ENCODE peak calls at places on chromosomes 2 and 18, in four cellular contexts. One of them, this sample, is unnamed.

GRCh38 chr2:68244456-68244855 is 7.9 kb downstream of the PPP3R1 start:
- DNase-seq in CD4-positive, alpha-beta T cell: no peak
- DNase-seq in HFFc6: no peak
- DNase-seq in prostate gland: no peak
- DNase-seq in this sample: no peak

GRCh38 chr18:43887491-43887890 is 610.2 kb upstream of the SYT4 start:
- DNase-seq in prostate gland: no peak
- DNase-seq in CD4-positive, alpha-beta T cell: no peak
- DNase-seq in HFFc6: no peak
- DNase-seq in this sample: no peak

GRCh38 chr2:2845796-2846315 is 514.8 kb upstream of the MYT1L start:
- DNase-seq in prostate gland: peak
- DNase-seq in HFFc6: no peak
- DNase-seq in CD4-positive, alpha-beta T cell: no peak
- DNase-seq in this sample: no peak

GRCh38 chr2:101710690-101711318 is 13.3 kb downstream of the MAP4K4 start:
- DNase-seq in HFFc6: peak
- DNase-seq in prostate gland: no peak
- DNase-seq in CD4-positive, alpha-beta T cell: no peak
- DNase-seq in this sample: no peak

GRCh38 chr2:63735931-63736820 is 105.5 kb upstream of the UGP2 start:
- DNase-seq in CD4-positive, alpha-beta T cell: no peak
- DNase-seq in prostate gland: no peak
- DNase-seq in HFFc6: peak
- DNase-seq in this sample: no peak

GRCh38 chr2:77268626-77269025 is 253.6 kb downstream of the LRRTM4 start:
- DNase-seq in prostate gland: no peak
- DNase-seq in HFFc6: no peak
- DNase-seq in CD4-positive, alpha-beta T cell: no peak
- DNase-seq in this sample: no peak

GRCh38 chr2:134900151-134900550 is 18.5 kb upstream of the CCNT2 start:
- DNase-seq in HFFc6: peak
- DNase-seq in CD4-positive, alpha-beta T cell: no peak
- DNase-seq in prostate gland: no peak
- DNase-seq in this sample: no peak

GRCh38 chr2:237291138-237291792 is 122.7 kb downstream of the COL6A3 start:
- DNase-seq in CD4-positive, alpha-beta T cell: no peak
- DNase-seq in HFFc6: peak
- DNase-seq in prostate gland: peak
- DNase-seq in this sample: peak

GRCh38 chr2:234026111-234026510 is 24.4 kb upstream of the SPP2 start:
- DNase-seq in HFFc6: no peak
- DNase-seq in CD4-positive, alpha-beta T cell: no peak
- DNase-seq in prostate gland: no peak
- DNase-seq in this sample: no peak

GRCh38 chr2:238255146-238255545 is 15.3 kb upstream of the HES6 start:
- DNase-seq in CD4-positive, alpha-beta T cell: no peak
- DNase-seq in prostate gland: no peak
- DNase-seq in HFFc6: no peak
- DNase-seq in this sample: no peak

GRCh38 chr2:8984855-8985254 is 18.6 kb downstream of the MBOAT2 start:
- DNase-seq in CD4-positive, alpha-beta T cell: no peak
- DNase-seq in prostate gland: no peak
- DNase-seq in HFFc6: no peak
- DNase-seq in this sample: no peak

GRCh38 chr18:74674487-74674886 is 76.8 kb downstream of the ZNF407 start:
- DNase-seq in CD4-positive, alpha-beta T cell: no peak
- DNase-seq in HFFc6: no peak
- DNase-seq in prostate gland: no peak
- DNase-seq in this sample: no peak

GRCh38 chr18:40937386-40937785 is 1017.6 kb upstream of the PIK3C3 start:
- DNase-seq in HFFc6: no peak
- DNase-seq in prostate gland: no peak
- DNase-seq in CD4-positive, alpha-beta T cell: no peak
- DNase-seq in this sample: no peak

GRCh38 chr18:63897072-63897471 is 9.6 kb downstream of the SERPINB2 start:
- DNase-seq in CD4-positive, alpha-beta T cell: no peak
- DNase-seq in prostate gland: no peak
- DNase-seq in HFFc6: no peak
- DNase-seq in this sample: no peak

GRCh38 chr2:128315829-128316776 is 2.6 kb downstream of the HS6ST1 start:
- DNase-seq in CD4-positive, alpha-beta T cell: no peak
- DNase-seq in prostate gland: peak
- DNase-seq in HFFc6: no peak
- DNase-seq in this sample: peak

GRCh38 chr18:58887613-58887963 is 22.9 kb downstream of the ZNF532 start:
- DNase-seq in HFFc6: no peak
- DNase-seq in CD4-positive, alpha-beta T cell: no peak
- DNase-seq in prostate gland: no peak
- DNase-seq in this sample: no peak

GRCh38 chr18:3593904-3594759 is 144.2 kb downstream of the TGIF1 start:
- DNase-seq in prostate gland: peak
- DNase-seq in HFFc6: peak
- DNase-seq in CD4-positive, alpha-beta T cell: peak
- DNase-seq in this sample: peak

GRCh38 chr18:44719519-44720060 is 38.9 kb downstream of the SETBP1 start:
- DNase-seq in prostate gland: no peak
- DNase-seq in CD4-positive, alpha-beta T cell: no peak
- DNase-seq in HFFc6: no peak
- DNase-seq in this sample: no peak

GRCh38 chr2:144510206-144510991 is 9.5 kb downstream of the ZEB2 start:
- DNase-seq in CD4-positive, alpha-beta T cell: no peak
- DNase-seq in prostate gland: no peak
- DNase-seq in HFFc6: peak
- DNase-seq in this sample: no peak

GRCh38 chr2:85251070-85251616 is 76.6 kb downstream of the TGOLN2 start:
- DNase-seq in HFFc6: no peak
- DNase-seq in prostate gland: no peak
- DNase-seq in CD4-positive, alpha-beta T cell: no peak
- DNase-seq in this sample: no peak

GRCh38 chr18:44309185-44309584 is 371.5 kb upstream of the SETBP1 start:
- DNase-seq in HFFc6: no peak
- DNase-seq in CD4-positive, alpha-beta T cell: no peak
- DNase-seq in prostate gland: no peak
- DNase-seq in this sample: no peak

GRCh38 chr2:138779451-138780440 is at the start of gene NXPH2:
- DNase-seq in prostate gland: no peak
- DNase-seq in CD4-positive, alpha-beta T cell: no peak
- DNase-seq in HFFc6: no peak
- DNase-seq in this sample: peak

GRCh38 chr2:21486445-21486844 is 362.7 kb downstream of the TDRD15 start:
- DNase-seq in CD4-positive, alpha-beta T cell: no peak
- DNase-seq in HFFc6: no peak
- DNase-seq in prostate gland: no peak
- DNase-seq in this sample: no peak

GRCh38 chr18:48932822-48933510 is 17.8 kb downstream of the SMAD7 start:
- DNase-seq in prostate gland: no peak
- DNase-seq in HFFc6: no peak
- DNase-seq in CD4-positive, alpha-beta T cell: no peak
- DNase-seq in this sample: no peak

DNA sequence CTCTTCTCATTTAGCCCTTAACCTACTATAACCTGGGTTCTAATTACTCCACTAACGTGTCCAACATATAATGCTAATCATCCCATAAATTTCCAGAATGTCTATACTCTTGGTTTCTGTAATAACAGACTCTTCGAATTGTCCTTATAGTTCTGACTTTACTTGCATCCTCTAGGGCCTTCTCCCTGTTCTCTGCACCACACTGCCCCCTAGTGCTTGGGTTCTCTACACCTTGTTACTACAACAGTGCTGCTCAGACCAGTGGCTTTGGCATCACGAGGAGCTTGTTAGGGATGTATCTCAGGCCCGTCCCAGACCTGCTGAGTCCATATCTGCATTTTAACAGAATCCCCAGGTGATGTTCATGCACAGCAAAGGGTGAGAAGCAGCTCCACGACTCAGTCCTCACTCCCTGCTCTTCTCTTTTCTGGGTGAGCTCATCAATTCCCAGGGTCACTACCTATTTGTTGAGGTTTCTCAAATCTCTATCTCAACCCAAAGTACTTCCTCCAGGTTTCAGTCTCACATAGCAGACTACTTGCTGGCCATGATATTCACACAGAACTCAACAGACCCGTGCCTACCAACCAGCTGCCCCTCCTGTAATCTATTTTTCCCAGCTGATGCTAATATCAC is 14.5 kb upstream of the DDX1 start:
- DNase-seq in prostate gland: peak
- DNase-seq in HFFc6: peak
- DNase-seq in CD4-positive, alpha-beta T cell: peak
- DNase-seq in this sample: peak
- TF ChIP-seq CTCF in prostate gland: peak
- TF ChIP-seq CTCF in HFFc6: peak
- TF ChIP-seq CTCF in CD4-positive, alpha-beta T cell: peak
- TF ChIP-seq CTCF in this sample: peak

GRCh38 chr2:52613064-52613463 is 1154.5 kb upstream of the CHAC2 start:
- DNase-seq in HFFc6: no peak
- DNase-seq in prostate gland: no peak
- DNase-seq in CD4-positive, alpha-beta T cell: no peak
- DNase-seq in this sample: no peak
- TF ChIP-seq CTCF in HFFc6: no peak
- TF ChIP-seq CTCF in prostate gland: no peak
- TF ChIP-seq CTCF in CD4-positive, alpha-beta T cell: no peak
- TF ChIP-seq CTCF in this sample: no peak

GRCh38 chr2:218406209-218406948 is 6.7 kb downstream of the CTDSP1 start:
- DNase-seq in CD4-positive, alpha-beta T cell: peak
- DNase-seq in HFFc6: peak
- DNase-seq in prostate gland: peak
- DNase-seq in this sample: peak
- TF ChIP-seq CTCF in CD4-positive, alpha-beta T cell: peak
- TF ChIP-seq CTCF in HFFc6: peak
- TF ChIP-seq CTCF in prostate gland: peak
- TF ChIP-seq CTCF in this sample: peak

DNA sequence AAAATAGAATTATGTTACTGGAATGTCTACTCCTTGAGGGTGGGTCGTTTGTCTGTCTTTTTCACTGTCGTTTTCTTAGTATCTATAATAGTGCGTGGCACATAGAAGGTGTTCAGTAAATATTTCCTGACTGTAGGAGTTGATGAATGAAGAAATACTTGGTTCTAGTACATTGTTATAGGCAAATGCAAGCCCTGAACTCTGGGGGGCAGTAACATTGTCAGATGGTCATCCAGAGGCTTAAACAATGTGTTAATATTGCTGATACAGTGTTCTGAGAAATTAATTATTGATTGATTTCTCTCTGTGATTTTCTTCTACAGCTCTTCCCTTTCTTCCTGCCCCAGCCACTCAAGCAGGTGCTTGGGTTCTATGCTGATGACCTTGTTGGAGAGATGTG is 24.4 kb upstream of the THOC1 start:
- DNase-seq in HFFc6: no peak
- DNase-seq in prostate gland: no peak
- DNase-seq in CD4-positive, alpha-beta T cell: no peak
- DNase-seq in this sample: no peak
- TF ChIP-seq CTCF in HFFc6: peak
- TF ChIP-seq CTCF in prostate gland: no peak
- TF ChIP-seq CTCF in CD4-positive, alpha-beta T cell: no peak
- TF ChIP-seq CTCF in this sample: no peak

GRCh38 chr18:46953195-46953594 is 35.8 kb downstream of the KATNAL2 start:
- DNase-seq in CD4-positive, alpha-beta T cell: no peak
- DNase-seq in HFFc6: no peak
- DNase-seq in prostate gland: no peak
- DNase-seq in this sample: no peak

GRCh38 chr18:46946656-46947282 is 29.4 kb downstream of the KATNAL2 start:
- DNase-seq in HFFc6: peak
- DNase-seq in prostate gland: peak
- DNase-seq in CD4-positive, alpha-beta T cell: peak
- DNase-seq in this sample: peak

DNA sequence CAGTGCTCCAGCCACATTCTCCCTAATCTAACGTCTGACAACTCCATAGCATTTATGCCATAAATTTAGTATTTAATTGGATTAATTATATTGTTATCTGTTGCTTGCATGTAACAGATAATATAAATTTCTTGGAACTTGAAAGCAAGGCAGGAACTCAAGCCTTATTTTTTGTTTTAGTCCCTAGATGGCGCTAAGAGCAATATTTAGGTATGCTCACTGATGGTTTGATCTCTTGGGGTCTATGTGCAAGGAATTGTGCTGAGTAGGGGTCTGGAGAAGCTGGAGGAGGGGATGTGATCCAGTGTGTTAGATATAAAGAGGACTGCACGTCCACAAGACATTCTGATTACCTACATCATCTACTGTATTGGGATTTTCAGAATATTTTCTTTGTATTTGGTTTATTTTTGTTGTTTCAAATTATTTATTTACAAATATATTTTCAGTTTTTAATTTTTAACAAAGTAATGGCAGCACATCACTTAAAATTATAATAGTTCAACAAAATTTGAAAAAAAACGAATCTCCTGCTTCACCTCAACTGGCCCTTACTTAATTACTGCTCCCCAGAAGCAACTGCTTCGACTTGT is 32.8 kb downstream of the KATNAL2 start:
- DNase-seq in CD4-positive, alpha-beta T cell: no peak
- DNase-seq in HFFc6: no peak
- DNase-seq in prostate gland: no peak
- DNase-seq in this sample: no peak
- TF ChIP-seq CTCF in CD4-positive, alpha-beta T cell: peak
- TF ChIP-seq CTCF in HFFc6: peak
- TF ChIP-seq CTCF in prostate gland: no peak
- TF ChIP-seq CTCF in this sample: peak

DNA sequence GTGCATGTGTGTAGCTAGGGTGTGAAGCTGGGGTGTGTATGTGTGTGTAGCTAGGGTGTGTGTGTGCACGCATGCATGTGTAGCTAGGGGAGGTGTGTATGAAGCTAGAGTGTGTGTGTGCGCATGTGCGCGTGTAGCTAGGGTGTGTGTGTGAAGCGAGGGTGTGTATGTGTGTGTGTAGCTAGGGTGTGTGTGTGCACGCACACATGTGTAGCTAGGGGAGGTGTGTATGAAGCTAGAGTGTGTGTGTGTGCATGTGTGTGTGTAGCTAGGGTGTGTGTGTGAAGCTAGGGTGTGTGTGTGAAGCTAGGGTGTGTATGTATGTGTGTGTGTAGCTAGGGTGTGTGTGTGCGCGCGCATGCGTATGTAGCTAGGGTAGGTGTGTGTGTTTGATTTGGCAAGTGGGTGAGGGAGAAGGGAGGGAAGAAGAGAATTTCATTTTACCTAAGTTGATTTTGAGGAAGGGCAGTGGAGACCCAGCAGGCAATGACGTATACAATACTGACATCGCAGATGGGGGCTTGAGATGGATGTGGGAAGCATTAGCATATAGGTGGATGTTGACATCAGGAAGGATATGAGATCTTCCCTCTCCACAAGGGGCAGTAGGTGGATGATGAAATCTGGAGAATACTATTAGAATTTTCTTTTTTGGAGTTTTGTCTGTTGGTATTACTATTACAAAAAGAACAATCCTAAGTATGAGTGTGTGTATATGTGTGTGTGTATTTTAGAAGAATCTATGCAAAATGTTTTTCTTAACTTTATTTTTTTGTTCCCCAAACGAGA is 70.7 kb downstream of the PRELID3A start:
- DNase-seq in HFFc6: no peak
- DNase-seq in CD4-positive, alpha-beta T cell: no peak
- DNase-seq in prostate gland: no peak
- DNase-seq in this sample: no peak
- TF ChIP-seq CTCF in HFFc6: peak
- TF ChIP-seq CTCF in CD4-positive, alpha-beta T cell: no peak
- TF ChIP-seq CTCF in prostate gland: no peak
- TF ChIP-seq CTCF in this sample: no peak

GRCh38 chr18:10006261-10006903 is 92.6 kb downstream of the VAPA start:
- DNase-seq in HFFc6: peak
- DNase-seq in prostate gland: no peak
- DNase-seq in CD4-positive, alpha-beta T cell: no peak
- DNase-seq in this sample: no peak
- TF ChIP-seq CTCF in HFFc6: peak
- TF ChIP-seq CTCF in prostate gland: peak
- TF ChIP-seq CTCF in CD4-positive, alpha-beta T cell: no peak
- TF ChIP-seq CTCF in this sample: no peak

GRCh38 chr18:42261731-42262130 is 306.7 kb downstream of the PIK3C3 start:
- DNase-seq in CD4-positive, alpha-beta T cell: no peak
- DNase-seq in HFFc6: no peak
- DNase-seq in prostate gland: no peak
- DNase-seq in this sample: no peak
- TF ChIP-seq CTCF in CD4-positive, alpha-beta T cell: no peak
- TF ChIP-seq CTCF in HFFc6: no peak
- TF ChIP-seq CTCF in prostate gland: no peak
- TF ChIP-seq CTCF in this sample: no peak